ENCODE peak calls at places on chromosomes 1 and 21, in seven cellular contexts. O, A, L, J, B, S and N are unnamed samples.

GRCh38 chr1:27350673-27351540 is 9.1 kb downstream of the SYTL1 start:
- DNase-seq in O (no peak), A (no peak), L (no peak), J (peak), B (no peak), S (no peak), N (peak)

GRCh38 chr1:2604156-2604853 is 17.7 kb downstream of the PRXL2B start:
- DNase-seq in O (no peak), A (peak), L (peak), J (no peak), B (no peak), S (no peak), N (no peak)

GRCh38 chr1:191757003-191757402 is 401.3 kb upstream of the RGS18 start:
- DNase-seq in O (no peak), A (no peak), L (no peak), J (peak), B (no peak), S (no peak), N (no peak)

GRCh38 chr1:6275826-6276764 is 15.2 kb upstream of the GPR153 start:
- DNase-seq in O (no peak), A (peak), L (peak), J (peak), B (peak), S (peak), N (peak)

GRCh38 chr21:25791321-25791720 is 56.5 kb downstream of the GABPA start:
- DNase-seq in O (no peak), A (no peak), L (no peak), J (no peak), B (no peak), S (no peak), N (no peak)

GRCh38 chr1:183281039-183281438 is 95.0 kb downstream of the LAMC2 start:
- DNase-seq in O (no peak), A (peak), L (no peak), J (no peak), B (no peak), S (no peak), N (no peak)

GRCh38 chr1:91693542-91693941 is 192.4 kb downstream of the TGFBR3 start:
- DNase-seq in O (no peak), A (no peak), L (peak), J (peak), B (no peak), S (no peak), N (no peak)

GRCh38 chr1:175797576-175797975 is 54.2 kb upstream of the TNR start:
- DNase-seq in O (no peak), A (no peak), L (no peak), J (no peak), B (no peak), S (no peak), N (no peak)

GRCh38 chr1:116820362-116820761 is 66.1 kb downstream of the CD2 start:
- DNase-seq in O (no peak), A (no peak), L (peak), J (peak), B (no peak), S (peak), N (no peak)

GRCh38 chr1:52056937-52057231 is 789 bp downstream of the BTF3L4 start:
- DNase-seq in O (no peak), A (no peak), L (no peak), J (no peak), B (no peak), S (no peak), N (no peak)

GRCh38 chr1:226664413-226665101 is 74.5 kb downstream of the ITPKB start:
- DNase-seq in O (no peak), A (no peak), L (no peak), J (peak), B (peak), S (peak), N (no peak)

GRCh38 chr1:91575909-91576519 is 75.4 kb downstream of the CDC7 start:
- DNase-seq in O (no peak), A (no peak), L (no peak), J (no peak), B (no peak), S (no peak), N (no peak)

GRCh38 chr1:83026745-83027144 is 972.2 kb downstream of the TTLL7 start:
- DNase-seq in O (no peak), A (no peak), L (no peak), J (peak), B (no peak), S (no peak), N (no peak)

GRCh38 chr1:83583351-83584014 is 415.4 kb downstream of the TTLL7 start:
- DNase-seq in O (no peak), A (no peak), L (no peak), J (no peak), B (peak), S (no peak), N (no peak)

GRCh38 chr1:19922015-19922688 is 1.3 kb downstream of the PLA2G2E start:
- DNase-seq in O (no peak), A (no peak), L (no peak), J (no peak), B (no peak), S (no peak), N (no peak)

GRCh38 chr1:111190931-111191451 is 9.5 kb downstream of the DENND2D start:
- DNase-seq in O (no peak), A (no peak), L (no peak), J (no peak), B (peak), S (no peak), N (no peak)

GRCh38 chr1:23810818-23811420 is 10.4 kb upstream of the GALE start:
- DNase-seq in O (no peak), A (no peak), L (no peak), J (no peak), B (no peak), S (no peak), N (peak)

GRCh38 chr1:159088566-159089183 is 12.1 kb upstream of the AIM2 start:
- DNase-seq in O (no peak), A (no peak), L (no peak), J (no peak), B (no peak), S (no peak), N (no peak)

GRCh38 chr1:36276688-36277087 is 29.5 kb upstream of the SH3D21 start:
- DNase-seq in O (no peak), A (no peak), L (no peak), J (no peak), B (no peak), S (no peak), N (no peak)

GRCh38 chr1:46622341-46622740 is 5.7 kb upstream of the MOB3C start:
- DNase-seq in O (no peak), A (no peak), L (no peak), J (no peak), B (no peak), S (no peak), N (no peak)

GRCh38 chr1:202165267-202165941 is 5.0 kb upstream of the PTPN7 start:
- DNase-seq in O (no peak), A (peak), L (peak), J (no peak), B (no peak), S (no peak), N (no peak)

GRCh38 chr21:37595944-37596343 is 229.4 kb downstream of the DYRK1A start:
- DNase-seq in O (no peak), A (peak), L (no peak), J (no peak), B (no peak), S (no peak), N (no peak)

GRCh38 chr1:112618114-112618720 is 724 bp downstream of the ST7L start:
- DNase-seq in O (no peak), A (no peak), L (no peak), J (peak), B (no peak), S (no peak), N (no peak)

GRCh38 chr1:22225858-22226584 is 83.1 kb upstream of the WNT4 start:
- DNase-seq in O (no peak), A (no peak), L (no peak), J (no peak), B (no peak), S (no peak), N (no peak)

GRCh38 chr21:43645414-43645891 is 13.8 kb downstream of the HSF2BP start:
- DNase-seq in O (no peak), A (peak), L (no peak), J (peak), B (no peak), S (peak), N (peak)

GRCh38 chr1:85330711-85331290 is 54.4 kb upstream of the BCL10 start:
- DNase-seq in O (no peak), A (no peak), L (no peak), J (peak), B (peak), S (peak), N (no peak)

GRCh38 chr21:18030248-18030647 is 211.1 kb upstream of the C21orf91 start:
- DNase-seq in O (no peak), A (no peak), L (no peak), J (no peak), B (no peak), S (no peak), N (no peak)

GRCh38 chr1:70487910-70488665 is 77.0 kb downstream of the CTH start:
- DNase-seq in O (no peak), A (no peak), L (no peak), J (peak), B (no peak), S (no peak), N (no peak)

GRCh38 chr1:158246650-158247049 is 7.6 kb upstream of the CD1A start:
- DNase-seq in O (no peak), A (no peak), L (no peak), J (no peak), B (no peak), S (no peak), N (no peak)

GRCh38 chr21:45074818-45075605 is 632 bp downstream of the ADARB1 start:
- DNase-seq in O (no peak), A (peak), L (peak), J (peak), B (no peak), S (no peak), N (peak)

GRCh38 chr1:171596705-171597104 is 25.3 kb upstream of the MYOCOS start:
- DNase-seq in O (no peak), A (no peak), L (no peak), J (no peak), B (no peak), S (no peak), N (no peak)

GRCh38 chr1:109906160-109906838 is 4.3 kb upstream of the CSF1 start:
- DNase-seq in O (no peak), A (no peak), L (no peak), J (no peak), B (no peak), S (no peak), N (no peak)

GRCh38 chr1:114854693-114855320 is at the start of gene SYCP1:
- DNase-seq in O (no peak), A (no peak), L (no peak), J (no peak), B (no peak), S (no peak), N (no peak)

GRCh38 chr21:42093991-42094417 is 22.9 kb downstream of the UMODL1 start:
- DNase-seq in O (no peak), A (no peak), L (no peak), J (peak), B (peak), S (peak), N (no peak)

GRCh38 chr1:2983706-2984398 is 37.4 kb upstream of the ACTRT2 start:
- DNase-seq in O (no peak), A (peak), L (peak), J (no peak), B (no peak), S (no peak), N (no peak)

GRCh38 chr1:181469829-181470228 is 13.5 kb upstream of the CACNA1E start:
- DNase-seq in O (no peak), A (no peak), L (peak), J (peak), B (peak), S (peak), N (no peak)

GRCh38 chr1:184379111-184379752 is 7.6 kb upstream of the C1orf21 start:
- DNase-seq in O (no peak), A (no peak), L (no peak), J (no peak), B (no peak), S (no peak), N (no peak)

GRCh38 chr1:107664882-107665871 is 299.8 kb downstream of the VAV3 start:
- DNase-seq in O (no peak), A (no peak), L (no peak), J (no peak), B (no peak), S (no peak), N (no peak)

GRCh38 chr21:33643658-33644311 is 1.5 kb downstream of the ITSN1 start:
- DNase-seq in O (no peak), A (no peak), L (no peak), J (peak), B (no peak), S (no peak), N (no peak)

GRCh38 chr1:108692724-108693655 is 880 bp downstream of the PRPF38B start:
- DNase-seq in O (no peak), A (peak), L (peak), J (peak), B (peak), S (peak), N (peak)
- TF ChIP-seq CTCF in O (no peak), A (no peak), L (no peak), J (peak), B (peak), S (peak), N (no peak)

DNA sequence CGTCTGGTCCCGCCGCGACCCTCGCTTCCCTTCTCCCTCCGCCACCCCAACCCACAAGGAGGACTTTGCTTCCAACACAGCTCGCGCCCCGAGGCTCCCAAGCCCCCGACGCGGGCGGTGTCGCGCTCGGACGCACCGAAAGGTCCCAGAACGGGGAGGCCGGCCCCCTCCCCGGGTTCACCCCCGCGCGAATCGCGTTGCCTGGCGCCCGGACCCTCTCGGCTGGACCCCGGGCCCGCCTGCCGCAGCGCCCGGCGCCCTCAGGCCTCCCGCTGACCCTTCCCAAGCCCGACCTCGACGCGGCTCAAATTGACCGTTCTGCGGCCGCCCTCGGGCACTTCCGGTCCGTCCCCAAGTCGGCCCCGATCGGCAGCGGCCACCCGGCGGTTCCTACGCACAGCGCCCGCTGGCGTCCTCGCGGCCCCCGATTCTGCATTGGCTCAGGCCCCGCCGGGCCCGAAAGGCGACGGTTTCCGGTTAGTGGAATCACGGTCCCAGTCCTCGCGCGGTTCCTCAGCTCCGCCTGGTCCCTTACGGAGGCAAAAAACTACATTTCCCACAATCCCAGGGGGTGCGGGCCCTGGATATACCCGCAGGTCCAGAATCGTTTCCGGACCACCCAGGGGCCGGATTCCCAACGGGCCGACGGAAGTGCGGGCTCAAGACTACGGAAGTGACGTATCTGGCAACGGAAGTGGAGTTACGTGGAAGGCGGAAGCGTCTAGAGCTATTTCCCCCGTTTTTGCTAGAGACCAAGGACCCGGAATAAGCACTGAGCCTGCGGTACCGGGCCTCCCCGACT is at the start of gene AURKAIP1:
- DNase-seq in O (peak), A (peak), L (peak), J (peak), B (peak), S (peak), N (peak)
- TF ChIP-seq CTCF in O (peak), A (no peak), L (peak), J (peak), B (peak), S (peak), N (no peak)

GRCh38 chr21:39175154-39175553 is 8.1 kb downstream of the PSMG1 start:
- DNase-seq in O (no peak), A (no peak), L (no peak), J (peak), B (no peak), S (no peak), N (no peak)
- TF ChIP-seq CTCF in O (peak), A (no peak), L (no peak), J (peak), B (peak), S (peak), N (peak)

GRCh38 chr1:165893507-165893906 is 66.1 kb downstream of the UCK2 start:
- DNase-seq in O (no peak), A (no peak), L (no peak), J (no peak), B (no peak), S (no peak), N (no peak)

GRCh38 chr1:165896277-165896676 is 68.9 kb downstream of the UCK2 start:
- DNase-seq in O (no peak), A (no peak), L (no peak), J (peak), B (peak), S (peak), N (no peak)

GRCh38 chr1:165892935-165893334 is 65.5 kb downstream of the UCK2 start:
- DNase-seq in O (no peak), A (no peak), L (no peak), J (no peak), B (no peak), S (no peak), N (no peak)

GRCh38 chr1:165895451-165895871 is 68.0 kb downstream of the UCK2 start:
- DNase-seq in O (no peak), A (no peak), L (no peak), J (peak), B (no peak), S (no peak), N (no peak)

DNA sequence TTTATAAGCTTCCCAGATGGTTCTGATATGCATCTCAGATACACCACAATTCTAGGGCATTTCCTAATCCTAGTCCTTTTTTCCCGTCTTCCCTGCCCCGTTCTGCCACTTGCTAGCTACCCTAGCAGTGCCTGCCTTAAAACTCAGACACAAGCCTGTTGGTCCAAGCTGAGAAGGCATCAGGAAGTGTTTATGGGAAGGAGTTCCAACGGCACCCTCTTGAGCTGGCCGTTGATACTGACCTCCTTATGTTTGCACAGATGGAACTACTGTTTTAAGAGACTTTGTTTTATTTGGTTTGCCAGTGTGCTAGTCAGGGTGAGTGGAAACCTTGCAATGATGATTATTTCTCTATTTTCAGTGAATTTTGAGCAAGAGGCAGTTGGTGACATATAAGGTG is 67.2 kb downstream of the UCK2 start:
- DNase-seq in O (no peak), A (no peak), L (no peak), J (peak), B (no peak), S (peak), N (no peak)
- TF ChIP-seq CTCF in O (no peak), A (no peak), L (no peak), J (no peak), B (no peak), S (no peak), N (no peak)

GRCh38 chr1:55893155-55893554 is 678.0 kb upstream of the USP24 start:
- DNase-seq in O (no peak), A (no peak), L (no peak), J (peak), B (no peak), S (no peak), N (no peak)
- TF ChIP-seq CTCF in O (no peak), A (no peak), L (no peak), J (no peak), B (no peak), S (peak), N (peak)

GRCh38 chr1:9281907-9282306 is 10.8 kb upstream of the SPSB1 start:
- DNase-seq in O (no peak), A (no peak), L (no peak), J (no peak), B (no peak), S (no peak), N (no peak)

GRCh38 chr1:9279172-9279840 is 13.4 kb upstream of the SPSB1 start:
- DNase-seq in O (no peak), A (no peak), L (no peak), J (peak), B (no peak), S (no peak), N (no peak)

GRCh38 chr1:9281071-9281827 is 11.4 kb upstream of the SPSB1 start:
- DNase-seq in O (no peak), A (no peak), L (no peak), J (no peak), B (no peak), S (no peak), N (no peak)

GRCh38 chr1:9278585-9279153 is 14.0 kb upstream of the SPSB1 start:
- DNase-seq in O (no peak), A (no peak), L (no peak), J (no peak), B (no peak), S (no peak), N (no peak)

DNA sequence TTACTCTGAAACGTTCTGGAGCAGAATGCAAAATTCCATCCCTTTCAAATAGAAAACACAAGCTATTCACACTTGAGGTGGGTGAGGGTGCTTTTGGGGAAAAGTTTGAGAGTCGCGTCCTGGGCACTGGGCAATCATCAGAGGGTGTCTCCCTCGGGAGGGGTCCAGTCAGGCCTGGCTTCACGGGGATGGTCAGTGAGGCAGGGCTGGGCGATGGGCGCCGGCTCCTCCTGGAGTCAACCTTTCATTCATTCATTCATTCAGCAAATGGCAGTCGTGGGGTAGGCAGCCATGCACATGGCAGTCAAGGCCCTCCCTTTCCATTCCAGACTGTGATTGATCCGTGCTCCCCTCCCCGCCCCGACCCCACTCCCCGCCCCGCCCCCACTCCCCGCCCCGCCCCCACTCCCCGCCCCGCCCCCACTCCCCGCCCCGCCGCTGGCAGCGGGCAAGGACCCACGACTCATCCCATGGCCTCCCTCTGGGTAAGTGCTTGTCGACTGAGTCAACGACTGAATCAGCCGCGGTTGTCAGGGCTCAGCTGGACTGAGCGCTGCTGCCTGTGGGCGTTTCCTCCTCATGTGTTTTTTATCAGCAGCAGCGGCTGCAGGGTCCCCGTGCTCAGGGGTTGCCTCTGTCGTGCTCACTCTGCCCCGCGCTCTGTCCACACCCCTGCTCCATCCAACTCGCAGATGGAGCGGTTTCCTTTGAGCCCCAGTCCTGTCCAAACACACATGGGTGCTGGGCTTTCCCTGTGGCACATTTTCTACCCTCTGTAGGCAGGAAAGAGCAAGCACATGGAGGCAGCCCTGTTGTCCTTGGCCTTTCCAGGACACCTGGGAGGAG is 12.5 kb upstream of the SPSB1 start:
- DNase-seq in O (no peak), A (peak), L (no peak), J (peak), B (peak), S (peak), N (peak)
- TF ChIP-seq CTCF in O (no peak), A (no peak), L (no peak), J (peak), B (no peak), S (no peak), N (no peak)